ENCODE peak calls at places on chromosomes 11 and 22, in ten cellular contexts. N is neural progenitor cell, P is fibroblast of lung, E is HCT116, L is MM.1S, C is uterus, M is OCI-LY7, X is left lung, F is adrenal gland, S is left ventricle myocardium inferior. D is an unnamed sample. For H3K9me3 and H3K4me1, the result is how much of the 10 kb centered on the place peaks cover.

GRCh38 chr11:32333335-32333991 is 101.9 kb downstream of the WT1 start:
- DNase-seq in N (peak), P (peak), E (no peak), L (no peak), C (peak), M (no peak), X (peak), F (peak), S (peak), D (no peak)

GRCh38 chr11:117315285-117316196 is 515 bp downstream of the BACE1 start:
- DNase-seq in N (no peak), P (peak), E (no peak), L (no peak), C (no peak), M (no peak), X (peak), F (no peak), S (no peak), D (no peak)

GRCh38 chr11:111538407-111539114 is 2.0 kb upstream of the LAYN start:
- DNase-seq in N (no peak), P (no peak), E (no peak), L (peak), C (no peak), M (no peak), X (no peak), F (no peak), S (no peak), D (no peak)

GRCh38 chr11:19781351-19781750 is 68.7 kb downstream of the NAV2 start:
- DNase-seq in N (peak), P (no peak), E (no peak), L (no peak), C (no peak), M (no peak), X (no peak), F (no peak), S (no peak), D (no peak)

GRCh38 chr22:38755911-38756532 is at the start of gene SUN2:
- DNase-seq in N (peak), P (peak), E (no peak), L (peak), C (peak), M (peak), X (peak), F (peak), S (peak), D (peak)

GRCh38 chr22:42664976-42665831 is 16.0 kb upstream of the CYB5R3 start:
- DNase-seq in N (no peak), P (no peak), E (no peak), L (peak), C (no peak), M (peak), X (no peak), F (no peak), S (no peak), D (no peak)

GRCh38 chr11:32659672-32660071 is 76.0 kb downstream of the EIF3M start:
- DNase-seq in N (no peak), P (peak), E (no peak), L (no peak), C (no peak), M (no peak), X (no peak), F (no peak), S (no peak), D (no peak)

GRCh38 chr11:122910775-122911174 is 28.2 kb downstream of the JHY start:
- DNase-seq in N (peak), P (peak), E (peak), L (no peak), C (no peak), M (no peak), X (no peak), F (no peak), S (no peak), D (no peak)

GRCh38 chr22:21009638-21010425 is 5.1 kb upstream of the P2RX6 start:
- DNase-seq in N (peak), P (peak), E (no peak), L (peak), C (no peak), M (peak), X (peak), F (no peak), S (no peak), D (no peak)

GRCh38 chr11:73113426-73113825 is 28.7 kb downstream of the FCHSD2 start:
- DNase-seq in N (no peak), P (no peak), E (no peak), L (no peak), C (no peak), M (no peak), X (no peak), F (no peak), S (no peak), D (no peak)

GRCh38 chr11:62850911-62851806 is 11.8 kb upstream of the WDR74 start:
- DNase-seq in N (peak), P (no peak), E (peak), L (peak), C (no peak), M (peak), X (no peak), F (no peak), S (no peak), D (peak)

GRCh38 chr22:23058063-23058462 is 12.3 kb upstream of the GNAZ start:
- DNase-seq in N (no peak), P (no peak), E (no peak), L (no peak), C (no peak), M (no peak), X (no peak), F (no peak), S (no peak), D (no peak)

GRCh38 chr11:127643659-127644058 is 643.1 kb upstream of the KIRREL3 start:
- DNase-seq in N (no peak), P (no peak), E (no peak), L (no peak), C (no peak), M (no peak), X (no peak), F (no peak), S (no peak), D (no peak)

GRCh38 chr11:134581121-134581626 is 169.1 kb upstream of the B3GAT1 start:
- DNase-seq in N (no peak), P (no peak), E (no peak), L (no peak), C (no peak), M (no peak), X (no peak), F (no peak), S (no peak), D (no peak)

GRCh38 chr11:134577801-134578200 is 165.8 kb upstream of the B3GAT1 start:
- DNase-seq in N (no peak), P (no peak), E (no peak), L (no peak), C (no peak), M (no peak), X (no peak), F (no peak), S (no peak), D (no peak)

GRCh38 chr11:134580635-134581025 is 168.6 kb upstream of the B3GAT1 start:
- DNase-seq in N (no peak), P (no peak), E (no peak), L (no peak), C (no peak), M (no peak), X (no peak), F (no peak), S (no peak), D (no peak)

GRCh38 chr11:134578807-134579708 is 167.0 kb upstream of the B3GAT1 start:
- DNase-seq in N (no peak), P (no peak), E (peak), L (no peak), C (no peak), M (no peak), X (no peak), F (no peak), S (no peak), D (no peak)

DNA sequence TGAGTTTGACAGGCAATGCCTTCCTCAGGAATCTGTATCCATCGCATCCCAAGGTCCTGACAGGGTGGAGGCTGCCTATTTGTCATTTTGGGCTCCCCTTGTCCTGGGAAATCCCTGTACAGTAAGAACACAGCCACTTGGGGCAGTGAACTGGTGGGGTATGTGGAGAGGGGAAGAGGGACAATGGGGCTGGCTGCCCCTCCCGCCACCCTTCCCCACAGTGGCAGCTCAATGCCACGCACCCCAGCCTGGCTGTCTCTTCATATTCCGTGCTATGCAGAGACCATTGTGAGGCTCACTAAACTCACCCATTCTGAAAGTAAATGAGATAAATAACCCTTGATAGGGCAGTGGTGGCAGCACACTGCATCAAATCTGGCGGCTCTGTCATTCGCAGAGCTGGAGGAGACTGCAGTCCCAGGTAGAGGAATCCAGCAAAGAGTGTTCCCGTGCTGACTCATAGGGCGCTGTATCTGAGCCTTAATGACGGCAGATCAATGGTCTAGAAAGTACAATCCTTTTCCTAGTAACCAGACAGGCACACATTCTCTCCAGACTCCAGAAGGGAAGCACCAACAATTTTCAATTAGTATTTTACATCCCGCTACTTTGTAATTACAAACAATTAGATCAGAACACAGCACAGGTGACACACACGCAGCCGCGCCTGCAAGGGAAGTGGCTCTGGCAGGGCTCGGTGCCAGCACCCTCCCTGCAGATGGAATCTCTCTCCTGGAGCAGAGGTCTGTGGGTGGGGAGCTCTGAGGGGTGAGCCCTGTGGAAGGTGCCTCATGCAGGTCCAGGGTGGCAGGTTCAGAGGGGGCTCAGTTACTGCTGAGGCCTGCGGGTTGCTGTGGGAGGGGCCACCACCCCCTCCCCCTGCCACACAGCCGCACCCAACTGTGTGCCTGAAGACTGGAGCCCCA is 167.9 kb upstream of the B3GAT1 start:
- DNase-seq in N (no peak), P (no peak), E (no peak), L (no peak), C (no peak), M (no peak), X (no peak), F (no peak), S (no peak), D (no peak)
- H3K9me3 ChIP-seq in N (under half), P (under half), E (under half), L (under half), C (under half), M (under half), X (under half), F (under half), S (under half), D (under half)

GRCh38 chr11:78961186-78961782 is 386.6 kb upstream of the NARS2 start:
- DNase-seq in N (peak), P (peak), E (peak), L (peak), C (no peak), M (no peak), X (no peak), F (no peak), S (no peak), D (peak)
- H3K4me1 ChIP-seq in N (under half), P (under half), E (under half), L (under half), C (under half), M (under half), X (under half), F (under half), S (under half), D (under half)

DNA sequence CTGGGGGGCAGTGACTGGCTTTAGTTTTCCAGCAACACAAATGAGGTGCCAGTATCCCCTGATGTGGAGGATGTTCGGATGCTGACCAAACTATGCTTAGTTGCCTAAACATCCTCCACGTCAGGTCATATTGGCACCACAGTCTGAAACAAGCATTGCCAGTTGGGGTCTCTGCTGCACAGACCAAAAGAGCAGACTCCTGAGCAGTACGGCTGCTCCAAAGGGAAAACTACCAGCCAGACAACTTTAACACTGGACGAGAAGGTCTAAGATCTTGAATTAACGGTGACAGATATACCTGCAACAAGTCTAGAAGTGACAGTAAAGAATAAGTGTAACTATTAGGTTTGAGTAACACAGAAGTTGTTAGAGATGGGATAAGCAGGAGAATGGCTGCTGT is 40.5 kb upstream of the CLTCL1 start:
- DNase-seq in N (no peak), P (no peak), E (no peak), L (no peak), C (no peak), M (no peak), X (no peak), F (no peak), S (no peak), D (no peak)
- H3K9me3 ChIP-seq in N (under half), P (under half), E (under half), L (under half), C (under half), M (under half), X (under half), F (under half), S (half or more), D (under half)

DNA sequence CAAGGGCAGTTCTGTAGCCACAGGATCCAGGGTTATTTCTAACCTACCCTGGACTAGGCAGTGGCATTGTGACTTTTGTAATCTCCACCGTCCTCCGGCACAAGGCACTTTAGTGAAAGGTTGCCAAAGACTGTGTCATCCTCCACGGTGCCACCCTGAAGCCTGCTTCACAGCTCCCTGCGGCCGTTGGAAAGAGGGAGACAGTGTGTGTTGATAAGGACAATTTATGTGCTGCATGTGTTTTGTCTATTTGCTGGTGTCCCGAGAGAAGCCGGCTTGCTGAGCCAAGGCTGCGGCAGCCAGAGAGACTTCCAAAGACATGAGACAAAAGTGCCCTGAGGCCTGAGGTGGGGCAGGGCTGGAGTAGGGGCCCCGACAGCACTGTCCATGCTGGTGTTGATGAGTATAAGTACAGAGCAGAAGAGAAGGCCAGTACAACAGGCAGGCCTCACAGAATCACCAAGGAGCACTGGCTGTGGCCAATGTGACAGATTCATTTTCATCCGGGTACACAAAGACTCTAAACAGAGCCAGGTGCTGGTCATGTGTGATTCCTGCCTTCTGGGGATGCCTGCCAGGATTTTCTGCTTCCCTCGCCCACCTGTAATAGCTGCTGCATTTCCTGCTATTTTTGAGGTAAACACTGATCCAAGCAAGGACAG is 40.8 kb downstream of the GALNT18 start:
- DNase-seq in N (no peak), P (no peak), E (no peak), L (no peak), C (no peak), M (no peak), X (no peak), F (peak), S (peak), D (no peak)
- H3K4me1 ChIP-seq in N (under half), P (under half), E (under half), L (under half), C (under half), M (under half), X (under half), F (under half), S (half or more), D (under half)

GRCh38 chr22:47282851-47283250 is 520.4 kb downstream of the TBC1D22A start:
- DNase-seq in N (no peak), P (no peak), E (no peak), L (no peak), C (no peak), M (no peak), X (no peak), F (no peak), S (no peak), D (no peak)
- H3K9me3 ChIP-seq in N (under half), P (under half), E (under half), L (under half), C (under half), M (under half), X (under half), F (under half), S (under half), D (under half)

DNA sequence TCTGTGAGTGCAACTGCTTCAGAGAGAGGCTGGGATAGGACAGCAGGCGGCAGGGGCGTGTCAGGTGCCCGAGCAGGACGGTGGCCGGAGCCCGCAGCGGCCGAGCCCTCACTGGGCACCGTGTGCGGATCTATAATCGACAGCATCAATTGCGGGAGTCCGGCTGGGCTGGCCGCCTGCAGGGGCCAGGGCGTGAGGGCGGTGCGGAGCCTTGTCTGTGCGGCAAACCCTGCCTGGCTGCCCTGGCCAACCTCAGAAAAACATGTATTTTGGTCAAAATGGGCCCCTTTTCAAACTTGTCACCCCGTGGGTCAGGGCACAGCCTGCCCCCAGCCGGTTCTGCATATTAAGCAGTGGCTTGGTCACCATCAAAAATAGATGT is 91.3 kb upstream of the KCNQ1OT1 start:
- DNase-seq in N (no peak), P (no peak), E (no peak), L (no peak), C (peak), M (no peak), X (peak), F (peak), S (peak), D (no peak)
- H3K4me1 ChIP-seq in N (under half), P (under half), E (under half), L (under half), C (under half), M (under half), X (under half), F (under half), S (under half), D (under half)